ENCODE peak calls at places on chromosomes 11 and 22, in four cellular contexts. One of them, this sample, is unnamed. For H3K36me3 and H3K4me1, the result is how much of the 10 kb centered on the place peaks cover.

GRCh38 chr11:59069082-59069481 is 17.0 kb upstream of the GLYATL1B start:
- DNase-seq in heart right ventricle: no peak
- DNase-seq in uterus: no peak
- DNase-seq in MM.1S: no peak
- DNase-seq in this sample: no peak

GRCh38 chr11:61349189-61349751 is 12.4 kb downstream of the CYB561A3 start:
- DNase-seq in heart right ventricle: no peak
- DNase-seq in uterus: no peak
- DNase-seq in MM.1S: no peak
- DNase-seq in this sample: no peak

GRCh38 chr11:129842138-129842537 is 26.5 kb downstream of the TMEM45B start:
- DNase-seq in heart right ventricle: no peak
- DNase-seq in uterus: no peak
- DNase-seq in MM.1S: no peak
- DNase-seq in this sample: peak

GRCh38 chr22:19057539-19057938 is 64.7 kb downstream of the DGCR2 start:
- DNase-seq in heart right ventricle: no peak
- DNase-seq in uterus: no peak
- DNase-seq in MM.1S: no peak
- DNase-seq in this sample: no peak

GRCh38 chr22:27515091-27515523 is 286.4 kb downstream of the MN1 start:
- DNase-seq in heart right ventricle: peak
- DNase-seq in uterus: peak
- DNase-seq in MM.1S: no peak
- DNase-seq in this sample: no peak

GRCh38 chr11:11731311-11732083 is 109.7 kb upstream of the GALNT18 start:
- DNase-seq in heart right ventricle: no peak
- DNase-seq in uterus: no peak
- DNase-seq in MM.1S: no peak
- DNase-seq in this sample: no peak

GRCh38 chr11:7487360-7487759 is 2.1 kb downstream of the OLFML1 start:
- DNase-seq in heart right ventricle: no peak
- DNase-seq in uterus: no peak
- DNase-seq in MM.1S: no peak
- DNase-seq in this sample: no peak

GRCh38 chr11:18798941-18799469 is 7.4 kb upstream of the PTPN5 start:
- DNase-seq in heart right ventricle: no peak
- DNase-seq in uterus: no peak
- DNase-seq in MM.1S: no peak
- DNase-seq in this sample: no peak

GRCh38 chr11:32082346-32082986 is 8.4 kb upstream of the RCN1 start:
- DNase-seq in heart right ventricle: no peak
- DNase-seq in uterus: no peak
- DNase-seq in MM.1S: no peak
- DNase-seq in this sample: no peak

GRCh38 chr11:68673291-68673930 is 10.9 kb upstream of the GAL start:
- DNase-seq in heart right ventricle: no peak
- DNase-seq in uterus: no peak
- DNase-seq in MM.1S: no peak
- DNase-seq in this sample: no peak

GRCh38 chr11:45402049-45402630 is 116.0 kb upstream of the SYT13 start:
- DNase-seq in heart right ventricle: no peak
- DNase-seq in uterus: no peak
- DNase-seq in MM.1S: no peak
- DNase-seq in this sample: no peak

GRCh38 chr11:129045150-129045549 is 102.5 kb upstream of the TP53AIP1 start:
- DNase-seq in heart right ventricle: no peak
- DNase-seq in uterus: no peak
- DNase-seq in MM.1S: no peak
- DNase-seq in this sample: no peak

GRCh38 chr11:2512431-2513407 is 67.9 kb downstream of the KCNQ1 start:
- DNase-seq in heart right ventricle: no peak
- DNase-seq in uterus: peak
- DNase-seq in MM.1S: no peak
- DNase-seq in this sample: no peak

GRCh38 chr11:74450318-74450717 is 17.0 kb downstream of the KCNE3 start:
- DNase-seq in heart right ventricle: no peak
- DNase-seq in uterus: peak
- DNase-seq in MM.1S: no peak
- DNase-seq in this sample: no peak

GRCh38 chr11:47152126-47152952 is 24.3 kb downstream of the ARFGAP2 start:
- DNase-seq in heart right ventricle: no peak
- DNase-seq in uterus: no peak
- DNase-seq in MM.1S: no peak
- DNase-seq in this sample: no peak

GRCh38 chr11:79342686-79343085 is 98.1 kb downstream of the TENM4 start:
- DNase-seq in heart right ventricle: no peak
- DNase-seq in uterus: no peak
- DNase-seq in MM.1S: no peak
- DNase-seq in this sample: no peak

GRCh38 chr22:39907035-39907434 is 6.2 kb downstream of the GRAP2 start:
- DNase-seq in heart right ventricle: no peak
- DNase-seq in uterus: no peak
- DNase-seq in MM.1S: no peak
- DNase-seq in this sample: no peak

GRCh38 chr11:44837650-44838049 is 110.9 kb downstream of the TSPAN18 start:
- DNase-seq in heart right ventricle: no peak
- DNase-seq in uterus: no peak
- DNase-seq in MM.1S: no peak
- DNase-seq in this sample: no peak

GRCh38 chr11:34318111-34319037 is 39.4 kb downstream of the ABTB2 start:
- DNase-seq in heart right ventricle: no peak
- DNase-seq in uterus: no peak
- DNase-seq in MM.1S: no peak
- DNase-seq in this sample: no peak

GRCh38 chr11:77851513-77851912 is 30.6 kb downstream of the AAMDC start:
- DNase-seq in heart right ventricle: no peak
- DNase-seq in uterus: no peak
- DNase-seq in MM.1S: no peak
- DNase-seq in this sample: no peak

GRCh38 chr11:22433066-22433450 is 94.9 kb downstream of the SLC17A6 start:
- DNase-seq in heart right ventricle: no peak
- DNase-seq in uterus: no peak
- DNase-seq in MM.1S: no peak
- DNase-seq in this sample: no peak

GRCh38 chr11:94504689-94505293 is 7.5 kb upstream of the C11orf97 start:
- DNase-seq in heart right ventricle: no peak
- DNase-seq in uterus: no peak
- DNase-seq in MM.1S: peak
- DNase-seq in this sample: peak

GRCh38 chr11:24932110-24933000 is 435.5 kb downstream of the LUZP2 start:
- DNase-seq in heart right ventricle: no peak
- DNase-seq in uterus: no peak
- DNase-seq in MM.1S: no peak
- DNase-seq in this sample: no peak

GRCh38 chr11:35487532-35488078 is 37.8 kb downstream of the PAMR1 start:
- DNase-seq in heart right ventricle: peak
- DNase-seq in uterus: peak
- DNase-seq in MM.1S: no peak
- DNase-seq in this sample: no peak

GRCh38 chr11:133366088-133366487 is 166.2 kb downstream of the OPCML start:
- DNase-seq in heart right ventricle: no peak
- DNase-seq in uterus: no peak
- DNase-seq in MM.1S: no peak
- DNase-seq in this sample: no peak

GRCh38 chr11:55942785-55943392 is 6.7 kb upstream of the OR5I1 start:
- DNase-seq in heart right ventricle: no peak
- DNase-seq in uterus: no peak
- DNase-seq in MM.1S: peak
- DNase-seq in this sample: no peak

GRCh38 chr11:102254047-102254446 is 63.2 kb upstream of the BIRC3 start:
- DNase-seq in heart right ventricle: no peak
- DNase-seq in uterus: no peak
- DNase-seq in MM.1S: no peak
- DNase-seq in this sample: no peak

GRCh38 chr11:111530091-111530490 is 10.4 kb upstream of the LAYN start:
- DNase-seq in heart right ventricle: no peak
- DNase-seq in uterus: no peak
- DNase-seq in MM.1S: no peak
- DNase-seq in this sample: no peak

GRCh38 chr11:74470526-74470925 is 3.2 kb upstream of the KCNE3 start:
- DNase-seq in heart right ventricle: no peak
- DNase-seq in uterus: no peak
- DNase-seq in MM.1S: no peak
- DNase-seq in this sample: no peak

GRCh38 chr11:92822410-92822809 is 147.0 kb upstream of the MTNR1B start:
- DNase-seq in heart right ventricle: no peak
- DNase-seq in uterus: no peak
- DNase-seq in MM.1S: no peak
- DNase-seq in this sample: no peak

GRCh38 chr11:114168691-114169090 is 109.2 kb downstream of the ZBTB16 start:
- DNase-seq in heart right ventricle: no peak
- DNase-seq in uterus: no peak
- DNase-seq in MM.1S: peak
- DNase-seq in this sample: no peak

GRCh38 chr22:43399338-43399979 is 12.4 kb upstream of the MPPED1 start:
- DNase-seq in heart right ventricle: no peak
- DNase-seq in uterus: no peak
- DNase-seq in MM.1S: peak
- DNase-seq in this sample: no peak

GRCh38 chr11:362642-363442 is 6.5 kb upstream of the B4GALNT4 start:
- DNase-seq in heart right ventricle: no peak
- DNase-seq in uterus: peak
- DNase-seq in MM.1S: no peak
- DNase-seq in this sample: no peak

GRCh38 chr22:30298005-30298701 is 8.8 kb upstream of the CASTOR1 start:
- DNase-seq in heart right ventricle: no peak
- DNase-seq in uterus: no peak
- DNase-seq in MM.1S: no peak
- DNase-seq in this sample: no peak

GRCh38 chr22:23828800-23829680 is 9.8 kb downstream of the DERL3 start:
- DNase-seq in heart right ventricle: peak
- DNase-seq in uterus: no peak
- DNase-seq in MM.1S: no peak
- DNase-seq in this sample: no peak
- H3K36me3 ChIP-seq in heart right ventricle: under half
- H3K36me3 ChIP-seq in uterus: under half
- H3K36me3 ChIP-seq in MM.1S: under half
- H3K36me3 ChIP-seq in this sample: half or more

GRCh38 chr22:37806409-37807338 is 1.1 kb upstream of the GCAT start:
- DNase-seq in heart right ventricle: no peak
- DNase-seq in uterus: no peak
- DNase-seq in MM.1S: no peak
- DNase-seq in this sample: no peak

GRCh38 chr22:37807410-37808293 is at the start of gene GCAT:
- DNase-seq in heart right ventricle: peak
- DNase-seq in uterus: peak
- DNase-seq in MM.1S: peak
- DNase-seq in this sample: peak

GRCh38 chr22:37804502-37804885 is 3.2 kb upstream of the GCAT start:
- DNase-seq in heart right ventricle: no peak
- DNase-seq in uterus: no peak
- DNase-seq in MM.1S: no peak
- DNase-seq in this sample: no peak

GRCh38 chr22:37804886-37805857 is 2.6 kb upstream of the GCAT start:
- DNase-seq in heart right ventricle: peak
- DNase-seq in uterus: peak
- DNase-seq in MM.1S: no peak
- DNase-seq in this sample: peak

DNA sequence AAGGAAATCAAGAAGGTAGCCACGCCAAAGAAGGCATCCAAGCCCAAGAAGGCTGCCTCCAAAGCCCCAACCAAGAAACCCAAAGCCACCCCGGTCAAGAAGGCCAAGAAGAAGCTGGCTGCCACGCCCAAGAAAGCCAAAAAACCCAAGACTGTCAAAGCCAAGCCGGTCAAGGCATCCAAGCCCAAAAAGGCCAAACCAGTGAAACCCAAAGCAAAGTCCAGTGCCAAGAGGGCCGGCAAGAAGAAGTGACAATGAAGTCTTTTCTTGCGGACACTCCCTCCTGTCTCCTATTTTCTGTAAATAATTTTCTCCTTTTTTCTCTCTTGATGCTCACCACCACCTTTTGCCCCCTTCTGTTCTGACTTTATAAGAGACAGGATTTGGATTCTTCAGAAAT is 1.9 kb upstream of the GCAT start:
- DNase-seq in heart right ventricle: no peak
- DNase-seq in uterus: no peak
- DNase-seq in MM.1S: no peak
- DNase-seq in this sample: no peak
- H3K4me1 ChIP-seq in heart right ventricle: under half
- H3K4me1 ChIP-seq in uterus: under half
- H3K4me1 ChIP-seq in MM.1S: under half
- H3K4me1 ChIP-seq in this sample: under half

DNA sequence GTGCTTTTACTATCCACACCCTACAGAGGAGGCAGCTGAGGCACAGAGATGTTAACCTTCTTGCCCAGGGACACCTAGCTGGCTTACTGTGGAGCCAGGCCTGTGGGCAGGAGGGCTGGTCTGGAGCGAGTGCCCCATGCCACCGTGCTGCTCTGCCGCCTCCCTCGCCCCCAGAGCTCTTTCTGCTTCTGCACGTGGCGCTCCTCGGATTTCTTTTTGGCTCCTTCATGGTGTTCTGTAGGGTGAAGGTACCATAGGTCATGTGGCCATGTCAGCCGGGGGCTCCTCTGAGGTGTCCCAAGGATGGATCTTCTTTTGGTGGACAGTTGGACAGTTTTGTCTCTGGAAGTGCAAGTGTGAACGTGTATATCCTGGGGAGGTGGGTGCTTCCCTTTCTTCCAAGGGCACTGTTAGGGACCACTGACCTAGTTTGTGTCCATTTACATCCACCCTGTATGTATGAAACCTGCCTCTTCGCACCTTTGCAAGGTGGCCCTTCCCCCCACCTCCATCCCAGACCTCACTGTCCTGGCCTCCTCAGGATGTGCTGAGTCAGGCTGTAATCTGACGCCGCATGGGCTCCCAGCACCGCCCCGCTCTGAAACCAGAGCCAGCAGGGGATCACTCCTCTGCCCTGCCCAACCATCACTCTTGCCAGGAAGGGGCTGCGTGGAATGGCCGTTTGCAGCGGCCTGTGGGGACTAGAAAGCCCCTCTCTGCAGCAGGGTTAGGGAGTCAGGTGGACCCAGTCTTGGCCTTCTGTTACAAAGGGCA is 31.7 kb downstream of the POLR3H start:
- DNase-seq in heart right ventricle: no peak
- DNase-seq in uterus: peak
- DNase-seq in MM.1S: no peak
- DNase-seq in this sample: no peak
- H3K36me3 ChIP-seq in heart right ventricle: under half
- H3K36me3 ChIP-seq in uterus: under half
- H3K36me3 ChIP-seq in MM.1S: under half
- H3K36me3 ChIP-seq in this sample: under half

GRCh38 chr11:16992846-16993245 is 21.4 kb downstream of the PLEKHA7 start:
- DNase-seq in heart right ventricle: no peak
- DNase-seq in uterus: no peak
- DNase-seq in MM.1S: no peak
- DNase-seq in this sample: no peak
- H3K4me1 ChIP-seq in heart right ventricle: under half
- H3K4me1 ChIP-seq in uterus: under half
- H3K4me1 ChIP-seq in MM.1S: under half
- H3K4me1 ChIP-seq in this sample: under half